ENCODE peak calls at places on chromosomes 4 and X, in four cellular contexts. One of them, this sample, is unnamed.

GRCh38 chrX:134716620-134717012 is 58.3 kb upstream of the PLAC1 start:
- DNase-seq in caudate nucleus: no peak
- DNase-seq in sciatic nerve: no peak
- DNase-seq in EL: no peak
- DNase-seq in this sample: no peak

GRCh38 chrX:95703696-95704095 is 980.9 kb upstream of the DIAPH2 start:
- DNase-seq in sciatic nerve: no peak
- DNase-seq in EL: no peak
- DNase-seq in caudate nucleus: no peak
- DNase-seq in this sample: no peak

GRCh38 chr4:108369035-108369655 is 200.4 kb upstream of the LEF1 start:
- DNase-seq in caudate nucleus: no peak
- DNase-seq in sciatic nerve: no peak
- DNase-seq in EL: no peak
- DNase-seq in this sample: no peak

GRCh38 chr4:54392459-54392858 is 163.4 kb downstream of the PDGFRA start:
- DNase-seq in sciatic nerve: no peak
- DNase-seq in caudate nucleus: no peak
- DNase-seq in EL: no peak
- DNase-seq in this sample: no peak

GRCh38 chr4:133150643-133151300 is 1.7 kb downstream of the PCDH10 start:
- DNase-seq in EL: peak; percentile 28
- DNase-seq in sciatic nerve: peak; percentile 54
- DNase-seq in caudate nucleus: peak; percentile 38
- DNase-seq in this sample: peak; percentile 4

GRCh38 chr4:81632581-81633247 is 161.0 kb upstream of the RASGEF1B start:
- DNase-seq in caudate nucleus: no peak
- DNase-seq in EL: no peak
- DNase-seq in sciatic nerve: no peak
- DNase-seq in this sample: no peak

GRCh38 chr4:185468999-185469398 is 2.5 kb downstream of the CCDC110 start:
- DNase-seq in caudate nucleus: no peak
- DNase-seq in EL: no peak
- DNase-seq in sciatic nerve: no peak
- DNase-seq in this sample: no peak

GRCh38 chrX:106898462-106898861 is 4.7 kb downstream of the RIPPLY1 start:
- DNase-seq in caudate nucleus: no peak
- DNase-seq in EL: peak; percentile 57
- DNase-seq in sciatic nerve: no peak
- DNase-seq in this sample: peak; percentile 34

GRCh38 chrX:21153503-21153902 is 220.7 kb upstream of the CNKSR2 start:
- DNase-seq in EL: peak; percentile 50
- DNase-seq in caudate nucleus: no peak
- DNase-seq in sciatic nerve: no peak
- DNase-seq in this sample: peak; percentile 48

GRCh38 chr4:48490680-48491513 is 845 bp downstream of the ZAR1 start:
- DNase-seq in caudate nucleus: no peak
- DNase-seq in sciatic nerve: no peak
- DNase-seq in EL: no peak
- DNase-seq in this sample: peak; percentile 13

GRCh38 chr4:118989098-118990080 is 100.7 kb downstream of the SYNPO2 start:
- DNase-seq in EL: peak; percentile 97
- DNase-seq in caudate nucleus: no peak
- DNase-seq in sciatic nerve: no peak
- DNase-seq in this sample: peak; percentile 74

GRCh38 chr4:78293841-78294301 is 236.7 kb downstream of the FRAS1 start:
- DNase-seq in caudate nucleus: no peak
- DNase-seq in sciatic nerve: no peak
- DNase-seq in EL: peak; percentile 93
- DNase-seq in this sample: peak; percentile 59

GRCh38 chrX:153687121-153688039 is at the start of gene SLC6A8:
- DNase-seq in caudate nucleus: peak; percentile 48
- DNase-seq in EL: peak; percentile 69
- DNase-seq in sciatic nerve: peak; percentile 87
- DNase-seq in this sample: peak; percentile 92

GRCh38 chr4:183848762-183849161 is 56.3 kb upstream of the STOX2 start:
- DNase-seq in sciatic nerve: no peak
- DNase-seq in EL: no peak
- DNase-seq in caudate nucleus: no peak
- DNase-seq in this sample: no peak

GRCh38 chrX:81286608-81287007 is 84.7 kb downstream of the SH3BGRL start:
- DNase-seq in EL: no peak
- DNase-seq in caudate nucleus: no peak
- DNase-seq in sciatic nerve: no peak
- DNase-seq in this sample: no peak

GRCh38 chr4:37685211-37685725 is 908 bp downstream of the RELL1 start:
- DNase-seq in sciatic nerve: no peak
- DNase-seq in caudate nucleus: no peak
- DNase-seq in EL: peak; percentile 63
- DNase-seq in this sample: peak; percentile 49

GRCh38 chrX:131734621-131735020 is 190.7 kb downstream of the OR13H1 start:
- DNase-seq in EL: no peak
- DNase-seq in sciatic nerve: peak; percentile 89
- DNase-seq in caudate nucleus: no peak
- DNase-seq in this sample: no peak

GRCh38 chrX:72086995-72087394 is 44.7 kb downstream of the RTL5 start:
- DNase-seq in EL: no peak
- DNase-seq in sciatic nerve: no peak
- DNase-seq in caudate nucleus: no peak
- DNase-seq in this sample: no peak

This sample was measured in GM03348.